ENCODE peak calls at places on chromosomes 4 and X, in five cellular contexts. One of them, this sample, is unnamed.

GRCh38 chr4:119735136-119735770 is 106.6 kb upstream of the PDE5A start:
- DNase-seq in HepG2: no peak
- DNase-seq in K562: no peak
- DNase-seq in SK-N-SH: no peak
- DNase-seq in HEK293T: no peak
- DNase-seq in this sample: no peak

GRCh38 chr4:93384897-93385296 is 443.7 kb upstream of the ATOH1 start:
- DNase-seq in K562: no peak
- DNase-seq in HEK293T: no peak
- DNase-seq in SK-N-SH: no peak
- DNase-seq in HepG2: no peak
- DNase-seq in this sample: no peak

GRCh38 chr4:104491396-104491821 is 3.3 kb downstream of the CXXC4 start:
- DNase-seq in SK-N-SH: peak; percentile 75
- DNase-seq in HEK293T: peak; percentile 21
- DNase-seq in HepG2: no peak
- DNase-seq in K562: peak; percentile 44
- DNase-seq in this sample: no peak

GRCh38 chrX:129653985-129654651 is 638 bp downstream of the APLN start:
- DNase-seq in K562: no peak
- DNase-seq in SK-N-SH: peak; percentile 74
- DNase-seq in HepG2: no peak
- DNase-seq in HEK293T: peak; percentile 62
- DNase-seq in this sample: no peak

GRCh38 chr4:140116442-140117104 is 37.4 kb downstream of the MAML3 start:
- DNase-seq in HEK293T: no peak
- DNase-seq in HepG2: no peak
- DNase-seq in K562: no peak
- DNase-seq in SK-N-SH: peak; percentile 41
- DNase-seq in this sample: no peak

GRCh38 chr4:114178392-114178791 is 198.9 kb upstream of the ARSJ start:
- DNase-seq in HepG2: no peak
- DNase-seq in K562: no peak
- DNase-seq in HEK293T: no peak
- DNase-seq in SK-N-SH: no peak
- DNase-seq in this sample: no peak

GRCh38 chr4:85787133-85787532 is 312.2 kb downstream of the ARHGAP24 start:
- DNase-seq in K562: no peak
- DNase-seq in HEK293T: no peak
- DNase-seq in SK-N-SH: no peak
- DNase-seq in HepG2: no peak
- DNase-seq in this sample: no peak

GRCh38 chr4:48877827-48878535 is 28.6 kb downstream of the OCIAD2 start:
- DNase-seq in HepG2: no peak
- DNase-seq in K562: no peak
- DNase-seq in SK-N-SH: no peak
- DNase-seq in HEK293T: no peak
- DNase-seq in this sample: no peak

GRCh38 chr4:138958519-138958918 is 57.1 kb upstream of the NOCT start:
- DNase-seq in SK-N-SH: no peak
- DNase-seq in HEK293T: no peak
- DNase-seq in HepG2: no peak
- DNase-seq in K562: no peak
- DNase-seq in this sample: no peak

GRCh38 chrX:65601530-65602281 is 65.7 kb upstream of the MSN start:
- DNase-seq in HepG2: peak; percentile 0
- DNase-seq in SK-N-SH: no peak
- DNase-seq in HEK293T: no peak
- DNase-seq in K562: no peak
- DNase-seq in this sample: no peak

GRCh38 chr4:8251110-8251883 is 18.3 kb upstream of the HTRA3 start:
- DNase-seq in SK-N-SH: no peak
- DNase-seq in HEK293T: no peak
- DNase-seq in K562: no peak
- DNase-seq in HepG2: no peak
- DNase-seq in this sample: no peak

GRCh38 chrX:74061879-74062278 is 242.1 kb upstream of the ZCCHC13 start:
- DNase-seq in HepG2: no peak
- DNase-seq in HEK293T: no peak
- DNase-seq in SK-N-SH: no peak
- DNase-seq in K562: no peak
- DNase-seq in this sample: no peak

GRCh38 chr4:78904143-78904542 is 35.1 kb downstream of the PAQR3 start:
- DNase-seq in HEK293T: no peak
- DNase-seq in HepG2: no peak
- DNase-seq in K562: no peak
- DNase-seq in SK-N-SH: no peak
- DNase-seq in this sample: no peak

GRCh38 chrX:40542972-40543371 is 37.8 kb upstream of the ATP6AP2 start:
- DNase-seq in HEK293T: no peak
- DNase-seq in K562: no peak
- DNase-seq in HepG2: no peak
- DNase-seq in SK-N-SH: peak; percentile 38
- DNase-seq in this sample: no peak

GRCh38 chr4:139131209-139131870 is 45.7 kb downstream of the ELF2 start:
- DNase-seq in HepG2: no peak
- DNase-seq in HEK293T: no peak
- DNase-seq in K562: no peak
- DNase-seq in SK-N-SH: no peak
- DNase-seq in this sample: no peak

DNA sequence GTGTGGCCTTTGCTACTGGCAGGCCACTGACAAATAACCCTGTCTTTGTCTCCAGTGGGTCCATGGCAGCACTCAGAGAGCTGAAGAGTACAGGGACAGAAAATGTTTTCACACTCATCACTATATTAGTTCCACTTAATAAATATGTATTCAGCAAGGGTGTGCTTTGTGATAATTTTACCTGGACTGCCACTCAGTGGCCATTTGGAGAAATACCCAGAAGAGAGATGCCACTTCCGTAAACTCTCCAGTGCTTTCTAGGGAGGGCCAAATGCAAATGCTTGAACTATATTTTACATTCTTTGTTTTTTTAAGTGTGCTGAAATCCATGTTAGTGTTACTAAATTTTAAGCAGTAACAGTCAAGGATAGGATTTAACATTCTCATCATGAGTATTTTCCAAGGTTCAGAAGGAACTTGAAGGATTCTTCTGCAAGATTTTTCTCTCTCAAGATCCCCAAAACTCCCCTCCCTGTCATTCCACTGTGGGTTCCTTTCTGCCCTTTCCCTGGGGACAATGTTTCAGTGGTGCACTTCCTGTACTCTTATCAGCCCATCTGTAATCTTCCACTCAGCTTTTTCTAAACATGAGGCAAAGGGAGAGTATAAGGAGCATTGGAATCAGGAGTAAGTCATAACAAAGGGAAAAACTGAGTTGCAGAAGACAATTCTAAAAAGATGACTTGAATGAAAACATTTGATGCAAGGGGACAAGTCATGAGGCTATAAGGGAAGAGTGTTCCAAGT is 46.0 kb downstream of the TFDP3 start:
- DNase-seq in SK-N-SH: peak; percentile 24
- DNase-seq in HepG2: no peak
- DNase-seq in HEK293T: peak; percentile 38
- DNase-seq in K562: no peak
- DNase-seq in this sample: no peak
- TF ChIP-seq FOXM1 in SK-N-SH: no peak
- TF ChIP-seq FOXM1 in HepG2: no peak
- TF ChIP-seq FOXM1 in HEK293T: no peak
- TF ChIP-seq FOXM1 in K562: no peak
- TF ChIP-seq FOXM1 in this sample: no peak

GRCh38 chrX:15475021-15475420 is 18.1 kb downstream of the PIR start:
- DNase-seq in K562: no peak
- DNase-seq in HepG2: no peak
- DNase-seq in SK-N-SH: no peak
- DNase-seq in HEK293T: no peak
- DNase-seq in this sample: no peak
- TF ChIP-seq FOXM1 in K562: no peak
- TF ChIP-seq FOXM1 in HepG2: no peak
- TF ChIP-seq FOXM1 in SK-N-SH: no peak
- TF ChIP-seq FOXM1 in HEK293T: no peak
- TF ChIP-seq FOXM1 in this sample: no peak

DNA sequence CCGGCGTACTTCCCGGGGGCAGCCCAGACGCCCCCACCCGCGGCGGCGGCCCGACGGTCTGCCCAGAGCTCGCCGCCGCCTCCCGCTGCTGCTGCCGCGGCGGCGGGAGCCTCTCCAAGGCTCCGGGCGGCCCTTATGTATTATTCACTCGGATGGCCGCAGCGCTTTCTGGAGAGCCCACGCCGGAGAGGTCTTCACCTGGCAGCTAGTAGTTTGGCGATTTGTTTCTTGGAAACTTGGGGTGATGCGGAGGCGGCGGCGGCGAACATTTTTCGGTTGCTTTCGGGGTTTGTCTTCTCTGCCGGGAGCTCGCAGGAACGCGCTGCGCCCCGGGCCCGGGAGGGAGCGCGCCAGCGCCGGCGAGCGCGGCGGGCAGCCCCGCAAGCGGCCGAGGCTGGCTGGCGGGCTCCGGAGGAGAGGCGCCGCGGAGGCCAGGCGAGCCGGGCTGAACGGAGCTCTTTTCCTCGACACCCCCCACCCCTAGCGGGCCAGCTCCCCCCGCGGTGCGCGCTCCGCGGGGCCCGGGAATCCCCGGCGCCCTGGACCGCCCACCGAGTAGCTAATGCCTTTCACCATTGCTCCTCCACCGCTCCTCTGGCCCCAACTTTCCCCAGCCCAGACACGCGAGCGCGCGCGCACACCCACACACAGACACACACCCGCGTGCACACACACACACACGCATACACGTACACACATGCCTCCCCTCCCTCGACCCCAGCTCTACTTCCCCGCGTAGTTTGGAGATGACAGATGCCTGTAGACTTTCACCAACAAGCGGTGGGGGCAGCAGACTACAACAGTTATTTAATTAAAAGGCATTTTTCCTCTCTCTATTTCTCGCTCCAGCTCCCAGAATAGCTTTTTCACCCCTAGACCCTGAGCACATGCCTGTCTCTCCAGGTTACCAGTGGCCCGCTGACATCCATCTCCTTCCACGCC is 113.4 kb downstream of the DHX15 start:
- DNase-seq in K562: no peak
- DNase-seq in HepG2: no peak
- DNase-seq in SK-N-SH: peak; percentile 63
- DNase-seq in HEK293T: peak; percentile 18
- DNase-seq in this sample: no peak
- TF ChIP-seq FOXM1 in K562: no peak
- TF ChIP-seq FOXM1 in HepG2: no peak
- TF ChIP-seq FOXM1 in SK-N-SH: no peak
- TF ChIP-seq FOXM1 in HEK293T: no peak
- TF ChIP-seq FOXM1 in this sample: no peak

GRCh38 chr4:45636175-45636574 is 487.7 kb downstream of the GABRG1 start:
- DNase-seq in K562: no peak
- DNase-seq in HepG2: no peak
- DNase-seq in SK-N-SH: no peak
- DNase-seq in HEK293T: no peak
- DNase-seq in this sample: no peak

GRCh38 chr4:45640281-45640680 is 483.6 kb downstream of the GABRG1 start:
- DNase-seq in HepG2: no peak
- DNase-seq in SK-N-SH: no peak
- DNase-seq in K562: no peak
- DNase-seq in HEK293T: no peak
- DNase-seq in this sample: no peak

GRCh38 chr4:45638641-45639040 is 485.2 kb downstream of the GABRG1 start:
- DNase-seq in HepG2: no peak
- DNase-seq in K562: no peak
- DNase-seq in SK-N-SH: no peak
- DNase-seq in HEK293T: no peak
- DNase-seq in this sample: no peak
- TF ChIP-seq FOXM1 in HepG2: no peak
- TF ChIP-seq FOXM1 in K562: no peak
- TF ChIP-seq FOXM1 in SK-N-SH: no peak
- TF ChIP-seq FOXM1 in HEK293T: no peak
- TF ChIP-seq FOXM1 in this sample: no peak

DNA sequence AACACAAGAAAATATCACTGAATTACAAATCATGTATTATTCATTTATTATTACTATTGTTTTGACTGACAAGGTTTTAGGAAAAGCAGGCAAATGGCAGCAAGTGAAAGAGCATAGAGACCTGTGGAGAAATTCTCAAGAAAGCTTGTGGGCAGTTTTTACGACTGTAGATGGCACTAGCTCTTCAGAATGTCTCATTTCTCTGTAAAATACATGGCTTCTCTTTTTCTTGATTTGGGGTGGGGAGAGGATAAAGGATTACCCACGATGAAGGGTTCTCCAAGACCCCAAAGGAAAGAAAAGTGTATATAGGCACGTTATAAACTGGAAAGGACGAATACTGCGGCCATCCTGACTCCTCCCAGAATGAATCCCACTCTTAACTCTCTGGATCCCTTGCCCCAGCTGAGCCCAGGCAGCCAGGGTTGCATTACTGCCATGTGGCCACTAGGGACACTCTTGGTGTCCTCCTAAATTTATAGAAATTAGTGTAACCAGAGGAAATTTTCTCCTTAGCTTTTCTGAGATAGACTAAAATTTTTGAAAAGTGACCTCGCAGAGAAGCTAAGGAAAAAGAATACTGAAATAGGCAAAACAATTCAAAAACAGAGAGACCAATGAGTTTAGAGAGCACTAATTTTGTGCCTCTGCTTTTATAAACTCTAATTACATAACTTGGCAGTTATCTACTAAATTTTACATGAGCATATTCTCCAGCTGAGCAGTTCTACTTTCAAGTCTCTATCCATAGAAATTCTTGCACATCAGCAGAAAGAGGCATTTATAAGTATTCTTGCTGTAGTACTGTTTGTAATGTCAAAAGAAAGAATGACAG is 37.7 kb upstream of the PCDH19 start:
- DNase-seq in K562: peak; percentile 46
- DNase-seq in HepG2: no peak
- DNase-seq in HEK293T: peak; percentile 88
- DNase-seq in SK-N-SH: peak; percentile 61
- DNase-seq in this sample: no peak
- TF ChIP-seq FOXM1 in K562: no peak
- TF ChIP-seq FOXM1 in HepG2: no peak
- TF ChIP-seq FOXM1 in HEK293T: no peak
- TF ChIP-seq FOXM1 in SK-N-SH: no peak
- TF ChIP-seq FOXM1 in this sample: no peak